ENCODE peak calls at places on chromosome 22, in five cellular contexts. P, J, I, M and B are unnamed samples.

GRCh38 chr22:19766235-19766505 is 5.6 kb downstream of the TBX1 start:
- DNase-seq in P (no peak), J (no peak), I (no peak), M (no peak), B (no peak)

GRCh38 chr22:44883011-44883421 is 126.8 kb downstream of the PHF21B start:
- DNase-seq in P (no peak), J (no peak), I (no peak), M (no peak), B (no peak)

GRCh38 chr22:44597616-44598015 is 99.6 kb upstream of the RTL6 start:
- DNase-seq in P (no peak), J (no peak), I (no peak), M (no peak), B (no peak)

GRCh38 chr22:36862251-36863242 is 1.7 kb downstream of the NCF4 start:
- DNase-seq in P (peak; percentile 73), J (no peak), I (no peak), M (no peak), B (peak; percentile 81)

GRCh38 chr22:37485006-37485713 is 1.0 kb downstream of the MFNG start:
- DNase-seq in P (no peak), J (no peak), I (no peak), M (no peak), B (peak; percentile 78)

GRCh38 chr22:41919357-41920224 is 4.7 kb upstream of the SHISA8 start:
- DNase-seq in P (peak; percentile 71), J (peak; percentile 20), I (peak; percentile 44), M (no peak), B (peak; percentile 88)

GRCh38 chr22:50581031-50581949 is 1.4 kb downstream of the CHKB start:
- DNase-seq in P (no peak), J (no peak), I (no peak), M (no peak), B (no peak)

GRCh38 chr22:31753005-31753633 is 700 bp upstream of the DEPDC5 start:
- DNase-seq in P (no peak), J (peak; percentile 9), I (peak; percentile 62), M (no peak), B (peak; percentile 47)

GRCh38 chr22:30863161-30863833 is 105.3 kb downstream of the MORC2 start:
- DNase-seq in P (no peak), J (no peak), I (no peak), M (no peak), B (no peak)

GRCh38 chr22:36986242-36986821 is 32.9 kb downstream of the TST start:
- DNase-seq in P (no peak), J (no peak), I (no peak), M (no peak), B (no peak)

GRCh38 chr22:36286096-36286957 is 33.4 kb downstream of the APOL1 start:
- DNase-seq in P (no peak), J (peak; percentile 75), I (peak; percentile 83), M (peak; percentile 81), B (peak; percentile 75)

GRCh38 chr22:40404251-40405177 is 34.1 kb downstream of the SGSM3 start:
- DNase-seq in P (no peak), J (no peak), I (no peak), M (no peak), B (no peak)

GRCh38 chr22:44133901-44134511 is 46.7 kb upstream of the PARVG start:
- DNase-seq in P (no peak), J (peak; percentile 8), I (no peak), M (peak; percentile 18), B (no peak)

GRCh38 chr22:20441631-20442484 is 4.2 kb upstream of the SCARF2 start:
- DNase-seq in P (no peak), J (no peak), I (peak; percentile 30), M (peak; percentile 61), B (no peak)

GRCh38 chr22:38943181-38943580 is 14.2 kb upstream of the APOBEC3A start:
- DNase-seq in P (no peak), J (no peak), I (no peak), M (no peak), B (no peak)
- TF ChIP-seq CTCF in P (peak; percentile 11), J (no peak), I (no peak), M (peak; percentile 3), B (peak; percentile 32)

DNA sequence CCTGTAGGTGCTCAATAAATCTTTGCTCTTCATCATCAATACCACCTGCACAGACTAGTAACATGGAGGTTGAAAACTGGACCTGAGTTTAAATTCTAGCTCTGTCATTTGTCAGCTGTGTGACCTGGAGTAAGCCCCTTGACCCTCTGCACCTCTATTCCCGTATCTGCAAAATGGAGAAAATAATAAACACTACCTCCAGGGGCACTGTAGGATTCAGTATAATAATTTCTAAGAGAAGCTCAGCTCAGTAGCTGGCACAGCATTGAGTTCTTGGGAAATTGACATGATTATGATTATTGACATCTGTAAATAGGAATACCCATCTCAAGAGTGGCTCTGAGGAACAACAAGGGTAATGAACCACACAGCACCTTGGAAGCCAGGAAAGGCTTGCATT is 78.4 kb downstream of the MN1 start:
- DNase-seq in P (no peak), J (no peak), I (no peak), M (no peak), B (no peak)
- TF ChIP-seq CTCF in P (no peak), J (no peak), I (no peak), M (peak; percentile 23), B (no peak)

DNA sequence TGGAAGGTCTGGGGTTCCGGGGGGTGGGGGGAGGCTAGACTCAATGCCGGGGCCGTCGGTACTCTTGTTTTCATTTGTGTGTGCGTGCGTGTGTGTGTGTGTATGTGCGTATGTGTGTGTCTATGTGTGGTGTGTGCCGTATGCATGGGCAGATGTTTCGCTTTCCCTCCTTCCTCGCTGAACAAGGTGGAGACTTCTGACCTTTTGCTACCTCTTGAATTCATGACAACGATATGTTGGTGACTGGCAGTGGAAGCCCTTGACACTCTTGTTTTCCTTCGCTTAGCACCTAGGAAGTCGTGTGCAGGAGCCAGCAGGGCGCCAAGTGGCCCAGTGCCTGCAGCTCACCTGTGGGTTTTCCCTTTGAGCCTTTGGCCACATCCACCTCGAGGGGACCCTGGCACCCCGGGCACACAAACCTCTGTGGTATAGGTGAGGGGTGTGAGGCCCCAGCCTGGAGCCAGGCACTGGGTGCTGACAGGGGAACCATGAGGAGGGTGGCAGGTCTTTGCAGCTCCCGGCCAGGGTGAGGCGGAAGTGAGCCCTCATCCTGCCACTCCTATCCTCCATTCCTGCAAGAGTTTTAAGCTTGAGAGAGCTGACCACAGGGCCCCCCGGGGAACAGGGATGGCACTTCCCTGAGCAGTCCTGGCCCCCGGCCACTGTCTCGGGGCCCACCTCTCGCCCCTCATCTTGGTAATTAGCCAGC is 19.3 kb upstream of the TMEM191C start:
- DNase-seq in P (no peak), J (no peak), I (no peak), M (no peak), B (no peak)
- TF ChIP-seq CTCF in P (peak; percentile 10), J (no peak), I (no peak), M (peak; percentile 6), B (peak; percentile 33)

GRCh38 chr22:26143801-26144325 is 25.4 kb upstream of the SEZ6L start:
- DNase-seq in P (no peak), J (no peak), I (no peak), M (no peak), B (no peak)

GRCh38 chr22:26134654-26135330 is 34.5 kb upstream of the SEZ6L start:
- DNase-seq in P (no peak), J (no peak), I (no peak), M (no peak), B (no peak)

GRCh38 chr22:26139320-26139719 is 29.9 kb upstream of the SEZ6L start:
- DNase-seq in P (no peak), J (no peak), I (no peak), M (no peak), B (no peak)
- TF ChIP-seq CTCF in P (no peak), J (no peak), I (no peak), M (no peak), B (no peak)

DNA sequence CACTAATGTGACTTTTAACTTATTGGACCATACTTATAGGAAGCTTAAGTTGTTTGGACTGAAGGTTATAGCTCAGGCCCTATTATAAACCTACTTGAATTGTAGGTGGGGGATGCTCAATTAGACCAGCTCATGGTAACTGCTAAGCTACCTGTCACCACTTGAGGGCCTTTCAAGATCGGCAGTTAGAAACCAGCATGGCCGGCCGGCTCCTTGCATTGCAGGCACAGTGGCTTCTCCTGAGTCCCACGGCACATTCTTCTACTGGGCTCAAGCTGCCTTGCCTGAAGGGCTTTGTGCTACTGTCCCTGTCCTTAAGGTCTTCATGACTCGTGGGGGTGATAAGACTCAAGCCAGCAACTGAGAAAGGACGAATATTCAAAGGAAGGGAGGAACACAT is 70.8 kb downstream of the TBC1D22A start:
- DNase-seq in P (no peak), J (no peak), I (no peak), M (peak; percentile 51), B (no peak)
- TF ChIP-seq CTCF in P (peak; percentile 7), J (peak; percentile 8), I (no peak), M (peak; percentile 48), B (no peak)

GRCh38 chr22:47370448-47371262 is 608.2 kb downstream of the TBC1D22A start:
- DNase-seq in P (no peak), J (no peak), I (no peak), M (no peak), B (no peak)
- TF ChIP-seq CTCF in P (no peak), J (no peak), I (no peak), M (no peak), B (no peak)

GRCh38 chr22:23750744-23751440 is at the start of gene ZNF70:
- DNase-seq in P (no peak), J (peak; percentile 72), I (peak; percentile 85), M (peak; percentile 72), B (peak; percentile 89)
- TF ChIP-seq CTCF in P (peak; percentile 46), J (peak; percentile 26), I (no peak), M (no peak), B (peak; percentile 27)